ENCODE peak calls at places on chromosome 16, in seven cellular contexts. One of them, this sample, is unnamed.
A peak's percentile ranks its signal among the peaks of the same experiment; 100 is the strongest.

GRCh38 chr16:65388592-65388991 is 266.7 kb upstream of the CDH11 start:
- DNase-seq in iPS DF 19.7: no peak
- DNase-seq in foreskin keratinocyte: no peak
- DNase-seq in hippocampal formation: no peak
- DNase-seq in iris pigment epithelial cell: peak; percentile 81
- DNase-seq in globus pallidus: no peak
- DNase-seq in thoracic aorta: no peak
- DNase-seq in this sample: peak; percentile 30

GRCh38 chr16:20084624-20085226 is 11.0 kb upstream of the GPR139 start:
- DNase-seq in hippocampal formation: no peak
- DNase-seq in globus pallidus: no peak
- DNase-seq in foreskin keratinocyte: no peak
- DNase-seq in iris pigment epithelial cell: no peak
- DNase-seq in iPS DF 19.7: no peak
- DNase-seq in thoracic aorta: no peak
- DNase-seq in this sample: no peak

GRCh38 chr16:79599837-79600635 is 501 bp downstream of the MAF start:
- DNase-seq in foreskin keratinocyte: no peak
- DNase-seq in thoracic aorta: no peak
- DNase-seq in globus pallidus: peak; percentile 65
- DNase-seq in iPS DF 19.7: no peak
- DNase-seq in iris pigment epithelial cell: peak; percentile 55
- DNase-seq in hippocampal formation: peak; percentile 72
- DNase-seq in this sample: no peak

GRCh38 chr16:19116711-19117449 is 3.1 kb downstream of the ITPRIPL2 start:
- DNase-seq in iPS DF 19.7: no peak
- DNase-seq in iris pigment epithelial cell: peak; percentile 70
- DNase-seq in thoracic aorta: no peak
- DNase-seq in hippocampal formation: no peak
- DNase-seq in globus pallidus: no peak
- DNase-seq in foreskin keratinocyte: peak; percentile 55
- DNase-seq in this sample: no peak

GRCh38 chr16:56121156-56121500 is 70.2 kb upstream of the GNAO1 start:
- DNase-seq in thoracic aorta: no peak
- DNase-seq in iris pigment epithelial cell: no peak
- DNase-seq in iPS DF 19.7: no peak
- DNase-seq in hippocampal formation: no peak
- DNase-seq in globus pallidus: no peak
- DNase-seq in foreskin keratinocyte: no peak
- DNase-seq in this sample: no peak

GRCh38 chr16:56998861-56999260 is 9.5 kb downstream of the NLRC5 start:
- DNase-seq in globus pallidus: no peak
- DNase-seq in hippocampal formation: no peak
- DNase-seq in iPS DF 19.7: no peak
- DNase-seq in iris pigment epithelial cell: no peak
- DNase-seq in foreskin keratinocyte: no peak
- DNase-seq in thoracic aorta: no peak
- DNase-seq in this sample: no peak

GRCh38 chr16:57612494-57612893 is 15.9 kb upstream of the ADGRG1 start:
- DNase-seq in iPS DF 19.7: no peak
- DNase-seq in iris pigment epithelial cell: no peak
- DNase-seq in globus pallidus: no peak
- DNase-seq in foreskin keratinocyte: no peak
- DNase-seq in thoracic aorta: no peak
- DNase-seq in hippocampal formation: no peak
- DNase-seq in this sample: no peak

GRCh38 chr16:30112197-30113030 is 923 bp downstream of the GDPD3 start:
- DNase-seq in iris pigment epithelial cell: peak; percentile 55
- DNase-seq in globus pallidus: no peak
- DNase-seq in foreskin keratinocyte: no peak
- DNase-seq in hippocampal formation: no peak
- DNase-seq in iPS DF 19.7: no peak
- DNase-seq in thoracic aorta: no peak
- DNase-seq in this sample: peak; percentile 28

GRCh38 chr16:67723151-67723915 is 4.2 kb upstream of the GFOD2 start:
- DNase-seq in globus pallidus: no peak
- DNase-seq in foreskin keratinocyte: peak; percentile 90
- DNase-seq in thoracic aorta: no peak
- DNase-seq in iris pigment epithelial cell: peak; percentile 62
- DNase-seq in iPS DF 19.7: no peak
- DNase-seq in hippocampal formation: no peak
- DNase-seq in this sample: peak; percentile 2

GRCh38 chr16:78684655-78685400 is 585.4 kb downstream of the WWOX start:
- DNase-seq in iPS DF 19.7: no peak
- DNase-seq in thoracic aorta: no peak
- DNase-seq in iris pigment epithelial cell: no peak
- DNase-seq in globus pallidus: no peak
- DNase-seq in foreskin keratinocyte: peak; percentile 84
- DNase-seq in hippocampal formation: no peak
- DNase-seq in this sample: peak; percentile 29

GRCh38 chr16:58670177-58670576 is 14.4 kb downstream of the SLC38A7 start:
- DNase-seq in foreskin keratinocyte: no peak
- DNase-seq in thoracic aorta: no peak
- DNase-seq in globus pallidus: no peak
- DNase-seq in iPS DF 19.7: no peak
- DNase-seq in hippocampal formation: no peak
- DNase-seq in iris pigment epithelial cell: no peak
- DNase-seq in this sample: no peak

GRCh38 chr16:71919033-71919432 is 23.7 kb downstream of the IST1 start:
- DNase-seq in hippocampal formation: no peak
- DNase-seq in iPS DF 19.7: no peak
- DNase-seq in globus pallidus: peak; percentile 33
- DNase-seq in foreskin keratinocyte: no peak
- DNase-seq in thoracic aorta: no peak
- DNase-seq in iris pigment epithelial cell: no peak
- DNase-seq in this sample: no peak

GRCh38 chr16:3022697-3023414 is 886 bp downstream of the HCFC1R1 start:
- DNase-seq in foreskin keratinocyte: no peak
- DNase-seq in iris pigment epithelial cell: peak; percentile 12
- DNase-seq in globus pallidus: no peak
- DNase-seq in thoracic aorta: peak; percentile 45
- DNase-seq in iPS DF 19.7: no peak
- DNase-seq in hippocampal formation: no peak
- DNase-seq in this sample: no peak

GRCh38 chr16:23071202-23072083 is 77.8 kb downstream of the USP31 start:
- DNase-seq in thoracic aorta: no peak
- DNase-seq in iris pigment epithelial cell: peak; percentile 44
- DNase-seq in foreskin keratinocyte: peak; percentile 85
- DNase-seq in iPS DF 19.7: no peak
- DNase-seq in globus pallidus: no peak
- DNase-seq in hippocampal formation: no peak
- DNase-seq in this sample: no peak

GRCh38 chr16:47037396-47037745 is 63.9 kb upstream of the DNAJA2 start:
- DNase-seq in iris pigment epithelial cell: peak; percentile 11
- DNase-seq in globus pallidus: no peak
- DNase-seq in thoracic aorta: no peak
- DNase-seq in hippocampal formation: no peak
- DNase-seq in foreskin keratinocyte: no peak
- DNase-seq in iPS DF 19.7: no peak
- DNase-seq in this sample: no peak

GRCh38 chr16:48383204-48383876 is 1.9 kb downstream of the SIAH1 start:
- DNase-seq in globus pallidus: no peak
- DNase-seq in iris pigment epithelial cell: peak; percentile 75
- DNase-seq in thoracic aorta: no peak
- DNase-seq in hippocampal formation: no peak
- DNase-seq in iPS DF 19.7: no peak
- DNase-seq in foreskin keratinocyte: no peak
- DNase-seq in this sample: no peak

GRCh38 chr16:86120201-86120981 is 221.4 kb downstream of the IRF8 start:
- DNase-seq in foreskin keratinocyte: no peak
- DNase-seq in iPS DF 19.7: no peak
- DNase-seq in hippocampal formation: no peak
- DNase-seq in iris pigment epithelial cell: no peak
- DNase-seq in thoracic aorta: no peak
- DNase-seq in globus pallidus: no peak
- DNase-seq in this sample: no peak

GRCh38 chr16:81429045-81429521 is 15.5 kb upstream of the CMIP start:
- DNase-seq in thoracic aorta: no peak
- DNase-seq in hippocampal formation: no peak
- DNase-seq in globus pallidus: no peak
- DNase-seq in iris pigment epithelial cell: peak; percentile 50
- DNase-seq in iPS DF 19.7: no peak
- DNase-seq in foreskin keratinocyte: no peak
- DNase-seq in this sample: no peak

GRCh38 chr16:53848277-53848942 is 144.5 kb downstream of the FTO start:
- DNase-seq in thoracic aorta: no peak
- DNase-seq in iPS DF 19.7: no peak
- DNase-seq in globus pallidus: no peak
- DNase-seq in iris pigment epithelial cell: no peak
- DNase-seq in hippocampal formation: no peak
- DNase-seq in foreskin keratinocyte: no peak
- DNase-seq in this sample: no peak

GRCh38 chr16:77169650-77170236 is 21.2 kb upstream of the MON1B start:
- DNase-seq in iPS DF 19.7: no peak
- DNase-seq in foreskin keratinocyte: peak; percentile 39
- DNase-seq in iris pigment epithelial cell: peak; percentile 56
- DNase-seq in globus pallidus: no peak
- DNase-seq in thoracic aorta: no peak
- DNase-seq in hippocampal formation: no peak
- DNase-seq in this sample: no peak

GRCh38 chr16:88298166-88298881 is 84.4 kb upstream of the ZNF469 start:
- DNase-seq in foreskin keratinocyte: peak; percentile 84
- DNase-seq in hippocampal formation: no peak
- DNase-seq in thoracic aorta: peak; percentile 25
- DNase-seq in iris pigment epithelial cell: peak; percentile 53
- DNase-seq in iPS DF 19.7: no peak
- DNase-seq in globus pallidus: no peak
- DNase-seq in this sample: no peak

GRCh38 chr16:9256196-9256595 is 164.8 kb downstream of the HAPSTR1 start:
- DNase-seq in foreskin keratinocyte: no peak
- DNase-seq in globus pallidus: no peak
- DNase-seq in iPS DF 19.7: peak; percentile 47
- DNase-seq in hippocampal formation: no peak
- DNase-seq in iris pigment epithelial cell: no peak
- DNase-seq in thoracic aorta: no peak
- DNase-seq in this sample: no peak

GRCh38 chr16:89152831-89153700 is 18.5 kb upstream of the CDH15 start:
- DNase-seq in iris pigment epithelial cell: no peak
- DNase-seq in globus pallidus: no peak
- DNase-seq in foreskin keratinocyte: no peak
- DNase-seq in iPS DF 19.7: no peak
- DNase-seq in hippocampal formation: no peak
- DNase-seq in thoracic aorta: no peak
- DNase-seq in this sample: no peak

GRCh38 chr16:5852151-5852550 is 754.6 kb upstream of the EEF2KMT start:
- DNase-seq in globus pallidus: no peak
- DNase-seq in foreskin keratinocyte: no peak
- DNase-seq in hippocampal formation: no peak
- DNase-seq in iPS DF 19.7: no peak
- DNase-seq in thoracic aorta: no peak
- DNase-seq in iris pigment epithelial cell: no peak
- DNase-seq in this sample: no peak

GRCh38 chr16:66524601-66525164 is 25.2 kb downstream of the TK2 start:
- DNase-seq in iris pigment epithelial cell: no peak
- DNase-seq in iPS DF 19.7: no peak
- DNase-seq in hippocampal formation: peak; percentile 30
- DNase-seq in thoracic aorta: no peak
- DNase-seq in foreskin keratinocyte: no peak
- DNase-seq in globus pallidus: peak; percentile 76
- DNase-seq in this sample: no peak

GRCh38 chr16:48300391-48300856 is 53.1 kb upstream of the ABCC11 start:
- DNase-seq in iris pigment epithelial cell: peak; percentile 81
- DNase-seq in hippocampal formation: no peak
- DNase-seq in thoracic aorta: no peak
- DNase-seq in foreskin keratinocyte: peak; percentile 22
- DNase-seq in iPS DF 19.7: no peak
- DNase-seq in globus pallidus: no peak
- DNase-seq in this sample: no peak

GRCh38 chr16:68069511-68070248 is 15.5 kb upstream of the NFATC3 start:
- DNase-seq in iPS DF 19.7: no peak
- DNase-seq in hippocampal formation: no peak
- DNase-seq in globus pallidus: no peak
- DNase-seq in foreskin keratinocyte: no peak
- DNase-seq in thoracic aorta: no peak
- DNase-seq in iris pigment epithelial cell: no peak
- DNase-seq in this sample: no peak

GRCh38 chr16:1788708-1789100 is 4.8 kb downstream of the IGFALS start:
- DNase-seq in globus pallidus: no peak
- DNase-seq in foreskin keratinocyte: peak; percentile 41
- DNase-seq in hippocampal formation: no peak
- DNase-seq in iPS DF 19.7: no peak
- DNase-seq in thoracic aorta: no peak
- DNase-seq in iris pigment epithelial cell: no peak
- DNase-seq in this sample: no peak

GRCh38 chr16:1494711-1495110 is 1.6 kb downstream of the TELO2 start:
- DNase-seq in foreskin keratinocyte: no peak
- DNase-seq in globus pallidus: no peak
- DNase-seq in hippocampal formation: no peak
- DNase-seq in iris pigment epithelial cell: no peak
- DNase-seq in thoracic aorta: no peak
- DNase-seq in iPS DF 19.7: no peak
- DNase-seq in this sample: no peak

GRCh38 chr16:49488740-49489525 is 115.3 kb downstream of the C16orf78 start:
- DNase-seq in iris pigment epithelial cell: no peak
- DNase-seq in foreskin keratinocyte: no peak
- DNase-seq in hippocampal formation: no peak
- DNase-seq in iPS DF 19.7: no peak
- DNase-seq in globus pallidus: no peak
- DNase-seq in thoracic aorta: no peak
- DNase-seq in this sample: no peak

GRCh38 chr16:55734665-55735064 is 78.9 kb downstream of the SLC6A2 start:
- DNase-seq in globus pallidus: no peak
- DNase-seq in thoracic aorta: no peak
- DNase-seq in iris pigment epithelial cell: no peak
- DNase-seq in hippocampal formation: no peak
- DNase-seq in iPS DF 19.7: no peak
- DNase-seq in foreskin keratinocyte: no peak
- DNase-seq in this sample: no peak

GRCh38 chr16:57479422-57480126 is 6.7 kb downstream of the DOK4 start:
- DNase-seq in foreskin keratinocyte: no peak
- DNase-seq in hippocampal formation: no peak
- DNase-seq in iPS DF 19.7: peak; percentile 78
- DNase-seq in iris pigment epithelial cell: peak; percentile 30
- DNase-seq in globus pallidus: no peak
- DNase-seq in thoracic aorta: no peak
- DNase-seq in this sample: no peak

GRCh38 chr16:68000024-68000423 is 740 bp upstream of the DPEP2 start:
- DNase-seq in thoracic aorta: no peak
- DNase-seq in iris pigment epithelial cell: no peak
- DNase-seq in hippocampal formation: no peak
- DNase-seq in iPS DF 19.7: no peak
- DNase-seq in foreskin keratinocyte: no peak
- DNase-seq in globus pallidus: no peak
- DNase-seq in this sample: no peak

This sample was measured in T1000.